ENCODE peak calls at places on chromosome 19, in eight cellular contexts. P, N, K, U, Q, O, A and R are unnamed samples.
A peak's percentile ranks its signal among the peaks of the same experiment; 100 is the strongest.

GRCh38 chr19:46739290-46739771 is 6.5 kb upstream of the FKRP start:
- DNase-seq in P (no peak), N (no peak), K (peak; percentile 87), U (no peak), Q (peak; percentile 82), O (no peak), A (peak; percentile 93), R (no peak)

GRCh38 chr19:54928299-54928698 is 19.0 kb downstream of the NLRP7 start:
- DNase-seq in P (no peak), N (no peak), K (no peak), U (no peak), Q (no peak), O (peak; percentile 6), A (no peak), R (no peak)

GRCh38 chr19:6086081-6086858 is 24.0 kb downstream of the RFX2 start:
- DNase-seq in P (no peak), N (no peak), K (no peak), U (no peak), Q (no peak), O (peak; percentile 87), A (no peak), R (no peak)

GRCh38 chr19:10808937-10809655 is 26.9 kb downstream of the TMED1 start:
- DNase-seq in P (peak; percentile 30), N (no peak), K (no peak), U (no peak), Q (no peak), O (peak; percentile 64), A (no peak), R (no peak)

GRCh38 chr19:33410915-33411401 is 37.4 kb downstream of the CEBPG start:
- DNase-seq in P (no peak), N (no peak), K (peak; percentile 10), U (no peak), Q (no peak), O (no peak), A (no peak), R (no peak)

GRCh38 chr19:5186293-5187050 is 154.1 kb downstream of the PTPRS start:
- DNase-seq in P (no peak), N (no peak), K (no peak), U (no peak), Q (no peak), O (peak; percentile 88), A (peak; percentile 52), R (no peak)

GRCh38 chr19:49427855-49428546 is 2.8 kb downstream of the GFY start:
- DNase-seq in P (peak; percentile 39), N (no peak), K (no peak), U (no peak), Q (no peak), O (no peak), A (peak; percentile 88), R (no peak)

GRCh38 chr19:50851620-50852019 is 3.1 kb upstream of the KLK3 start:
- DNase-seq in P (no peak), N (no peak), K (no peak), U (no peak), Q (no peak), O (no peak), A (no peak), R (no peak)

GRCh38 chr19:17227798-17228367 is 1.9 kb downstream of the OCEL1 start:
- DNase-seq in P (no peak), N (no peak), K (no peak), U (no peak), Q (no peak), O (no peak), A (no peak), R (no peak)

GRCh38 chr19:15466851-15467733 is 2.7 kb upstream of the RASAL3 start:
- DNase-seq in P (peak; percentile 56), N (no peak), K (no peak), U (no peak), Q (no peak), O (peak; percentile 39), A (peak; percentile 8), R (no peak)

GRCh38 chr19:51480590-51480989 is 2.3 kb downstream of the CEACAM18 start:
- DNase-seq in P (peak; percentile 42), N (no peak), K (no peak), U (no peak), Q (no peak), O (no peak), A (no peak), R (no peak)

GRCh38 chr19:1672769-1673644 is 20.6 kb upstream of the TCF3 start:
- DNase-seq in P (no peak), N (no peak), K (no peak), U (no peak), Q (no peak), O (no peak), A (no peak), R (no peak)